ENCODE peak calls at places on chromosome 6, in seven cellular contexts. S is AML-193; T is AG08395; F is type B pancreatic cell; M is activated T-cell treated with anti-CD3 and anti-CD28 coated beads, Interleukin-2, amount 50 U/mL, for 48 hours; R is GM23338; A is fibroblast of lung. O is an unnamed sample.

GRCh38 chr6:7580927-7581618 is 8.9 kb upstream of the SNRNP48 start:
- DNase-seq in A (no peak), S (no peak), R (no peak), T (no peak), M (no peak), F (no peak), O (peak; percentile 60)

GRCh38 chr6:43144879-43145278 is 26.2 kb upstream of the SRF start:
- DNase-seq in S (no peak), T (no peak), M (no peak), A (no peak), R (no peak), F (no peak), O (no peak)

GRCh38 chr6:134589512-134589911 is 271.6 kb upstream of the SGK1 start:
- DNase-seq in R (peak; percentile 50), T (peak; percentile 92), S (no peak), A (peak; percentile 100), M (no peak), F (no peak), O (peak; percentile 88)

GRCh38 chr6:89989742-89990141 is 95.5 kb downstream of the GJA10 start:
- DNase-seq in M (no peak), F (no peak), R (no peak), A (peak; percentile 56), T (peak; percentile 89), S (no peak), O (peak; percentile 91)

GRCh38 chr6:80872194-80872950 is 765.9 kb downstream of the BCKDHB start:
- DNase-seq in T (no peak), A (peak; percentile 1), M (no peak), F (no peak), S (no peak), R (no peak), O (no peak)

GRCh38 chr6:44269921-44270525 is at the start of gene TMEM151B:
- DNase-seq in A (no peak), T (no peak), F (no peak), S (no peak), R (peak; percentile 71), M (no peak), O (no peak)

GRCh38 chr6:52374247-52374646 is 12.3 kb downstream of the PAQR8 start:
- DNase-seq in R (no peak), S (no peak), T (no peak), A (no peak), M (no peak), F (no peak), O (no peak)

GRCh38 chr6:36204068-36204753 is 7.7 kb downstream of the BRPF3 start:
- DNase-seq in A (no peak), M (peak; percentile 48), T (no peak), S (peak; percentile 93), R (no peak), F (no peak), O (no peak)

GRCh38 chr6:134216304-134217029 is 101.4 kb downstream of the SGK1 start:
- DNase-seq in S (peak; percentile 78), M (no peak), F (no peak), R (no peak), A (no peak), T (no peak), O (no peak)

GRCh38 chr6:88920088-88920487 is 43.3 kb downstream of the RNGTT start:
- DNase-seq in F (no peak), S (no peak), A (no peak), T (no peak), M (no peak), R (no peak), O (no peak)

GRCh38 chr6:111663232-111663631 is 57.6 kb upstream of the TRAF3IP2 start:
- DNase-seq in T (no peak), S (no peak), A (peak; percentile 8), F (no peak), R (peak; percentile 41), M (no peak), O (no peak)

GRCh38 chr6:6758915-6759654 is 170.6 kb downstream of the LY86 start:
- DNase-seq in A (peak; percentile 83), F (no peak), M (peak; percentile 26), S (peak; percentile 63), R (peak; percentile 96), T (peak; percentile 76), O (peak; percentile 56)

GRCh38 chr6:71444222-71444621 is 155.6 kb downstream of the OGFRL1 start:
- DNase-seq in S (no peak), M (no peak), R (no peak), A (no peak), T (no peak), F (no peak), O (peak; percentile 66)

GRCh38 chr6:149508485-149508884 is 23.7 kb upstream of the ZC3H12D start:
- DNase-seq in S (no peak), F (no peak), T (no peak), A (no peak), M (no peak), R (no peak), O (no peak)

GRCh38 chr6:116059713-116060571 is 749 bp downstream of the FRK start:
- DNase-seq in F (no peak), S (peak; percentile 71), R (no peak), M (no peak), A (peak; percentile 7), T (no peak), O (peak; percentile 80)

GRCh38 chr6:125793863-125794262 is 3.1 kb downstream of the NCOA7 start:
- DNase-seq in S (no peak), T (no peak), A (no peak), M (no peak), R (no peak), F (no peak), O (no peak)

GRCh38 chr6:33926451-33926850 is 122.6 kb upstream of the MLN start:
- DNase-seq in T (no peak), F (no peak), A (no peak), M (no peak), R (peak; percentile 88), S (no peak), O (no peak)

GRCh38 chr6:159252955-159253508 is 83.8 kb downstream of the FNDC1 start:
- DNase-seq in M (no peak), S (peak; percentile 57), A (peak; percentile 63), F (no peak), T (peak; percentile 41), R (peak; percentile 88), O (peak; percentile 69)

GRCh38 chr6:135087403-135087802 is 32.8 kb upstream of the HBS1L start:
- DNase-seq in F (no peak), A (no peak), R (peak; percentile 60), T (no peak), S (no peak), M (peak; percentile 50), O (no peak)

GRCh38 chr6:20540683-20541082 is 6.4 kb downstream of the CDKAL1 start:
- DNase-seq in A (peak; percentile 51), S (no peak), T (no peak), F (no peak), R (no peak), M (no peak), O (peak; percentile 56)

GRCh38 chr6:484086-484728 is 92.7 kb downstream of the IRF4 start:
- DNase-seq in R (no peak), F (no peak), T (no peak), A (no peak), S (no peak), M (peak; percentile 68), O (no peak)

GRCh38 chr6:142746524-142746923 is 198.5 kb downstream of the HIVEP2 start:
- DNase-seq in T (no peak), A (peak; percentile 42), R (peak; percentile 87), M (peak; percentile 35), F (no peak), S (no peak), O (no peak)

GRCh38 chr6:67544851-67545452 is 1090.1 kb upstream of the ADGRB3 start:
- DNase-seq in A (no peak), M (no peak), T (no peak), R (peak; percentile 7), S (no peak), F (no peak), O (no peak)

GRCh38 chr6:16477367-16478149 is 239.2 kb downstream of the GMPR start:
- DNase-seq in R (no peak), F (no peak), T (no peak), M (no peak), S (no peak), A (no peak), O (no peak)

GRCh38 chr6:36443951-36444428 is 1.2 kb downstream of the KCTD20 start:
- DNase-seq in S (no peak), M (peak; percentile 21), T (no peak), F (no peak), A (peak; percentile 15), R (peak; percentile 79), O (peak; percentile 43)

GRCh38 chr6:24779416-24779815 is 4.7 kb downstream of the GMNN start:
- DNase-seq in T (no peak), A (no peak), R (no peak), F (no peak), S (no peak), M (no peak), O (peak; percentile 25)

GRCh38 chr6:117156701-117157100 is 108.7 kb upstream of the VGLL2 start:
- DNase-seq in A (no peak), R (no peak), T (no peak), F (no peak), S (no peak), M (no peak), O (no peak)

GRCh38 chr6:20417819-20418218 is 16.1 kb downstream of the E2F3 start:
- DNase-seq in S (no peak), A (no peak), T (no peak), R (no peak), F (no peak), M (no peak), O (no peak)

GRCh38 chr6:161407581-161407980 is 133.7 kb upstream of the AGPAT4 start:
- DNase-seq in S (no peak), A (peak; percentile 86), T (peak; percentile 30), R (no peak), F (no peak), M (no peak), O (peak; percentile 97)

GRCh38 chr6:132065556-132065955 is 114.4 kb upstream of the CCN2 start:
- DNase-seq in S (no peak), A (no peak), T (no peak), M (no peak), R (no peak), F (no peak), O (peak; percentile 50)

GRCh38 chr6:2632368-2632767 is 118.4 kb downstream of the MYLK4 start:
- DNase-seq in M (no peak), R (no peak), S (no peak), A (no peak), T (no peak), F (no peak), O (no peak)

GRCh38 chr6:4573958-4574481 is 202.2 kb upstream of the CDYL start:
- DNase-seq in M (no peak), S (no peak), T (peak; percentile 13), R (no peak), F (no peak), A (peak; percentile 93), O (no peak)

GRCh38 chr6:90648873-90649272 is 62.0 kb upstream of the MAP3K7 start:
- DNase-seq in S (no peak), M (no peak), F (no peak), T (no peak), A (no peak), R (no peak), O (no peak)

GRCh38 chr6:140773276-140773675 is 1359.4 kb upstream of the GJE1 start:
- DNase-seq in A (no peak), F (no peak), M (no peak), R (no peak), T (no peak), S (no peak), O (peak; percentile 54)

GRCh38 chr6:100267721-100268123 is 197.0 kb downstream of the SIM1 start:
- DNase-seq in M (no peak), F (no peak), A (peak; percentile 18), T (peak; percentile 26), S (no peak), R (no peak), O (no peak)

GRCh38 chr6:9848094-9848493 is 566.8 kb downstream of the TFAP2A start:
- DNase-seq in A (no peak), T (no peak), S (no peak), R (no peak), M (no peak), F (no peak), O (peak; percentile 67)

GRCh38 chr6:52152692-52153091 is 33.5 kb upstream of the IL17A start:
- DNase-seq in M (no peak), S (no peak), F (no peak), R (peak; percentile 52), A (no peak), T (no peak), O (no peak)

O was measured in kidney tubule cell.